ENCODE peak calls at places on chromosomes 6 and 20, in seven cellular contexts. One of them, this sample, is unnamed.

GRCh38 chr20:50724112-50724724 is 7.2 kb upstream of the PARD6B start:
- DNase-seq in GM13977: no peak
- DNase-seq in GM04504: no peak
- DNase-seq in fibroblast of pulmonary artery: no peak
- DNase-seq in activated T-helper 9 cell treated with anti-CD3 and anti-CD28 coated beads, Interleukin-2, amount 50 U/mL, for 16 hours: no peak
- DNase-seq in myocyte: no peak
- DNase-seq in heart left ventricle: no peak
- DNase-seq in this sample: no peak

GRCh38 chr6:155177369-155177961 is 86.3 kb upstream of the CLDN20 start:
- DNase-seq in GM13977: no peak
- DNase-seq in GM04504: peak
- DNase-seq in fibroblast of pulmonary artery: peak
- DNase-seq in activated T-helper 9 cell treated with anti-CD3 and anti-CD28 coated beads, Interleukin-2, amount 50 U/mL, for 16 hours: no peak
- DNase-seq in myocyte: peak
- DNase-seq in heart left ventricle: no peak
- DNase-seq in this sample: peak

GRCh38 chr20:5945963-5946362 is 4.4 kb downstream of the TRMT6 start:
- DNase-seq in GM13977: no peak
- DNase-seq in GM04504: peak
- DNase-seq in fibroblast of pulmonary artery: peak
- DNase-seq in activated T-helper 9 cell treated with anti-CD3 and anti-CD28 coated beads, Interleukin-2, amount 50 U/mL, for 16 hours: no peak
- DNase-seq in myocyte: no peak
- DNase-seq in heart left ventricle: no peak
- DNase-seq in this sample: peak

GRCh38 chr20:34768105-34768504 is 57.3 kb downstream of the NCOA6 start:
- DNase-seq in GM13977: no peak
- DNase-seq in GM04504: peak
- DNase-seq in fibroblast of pulmonary artery: peak
- DNase-seq in activated T-helper 9 cell treated with anti-CD3 and anti-CD28 coated beads, Interleukin-2, amount 50 U/mL, for 16 hours: no peak
- DNase-seq in myocyte: no peak
- DNase-seq in heart left ventricle: no peak
- DNase-seq in this sample: peak

GRCh38 chr6:2396856-2397640 is 151.6 kb upstream of the GMDS start:
- DNase-seq in GM13977: no peak
- DNase-seq in GM04504: peak
- DNase-seq in fibroblast of pulmonary artery: peak
- DNase-seq in activated T-helper 9 cell treated with anti-CD3 and anti-CD28 coated beads, Interleukin-2, amount 50 U/mL, for 16 hours: no peak
- DNase-seq in myocyte: peak
- DNase-seq in heart left ventricle: no peak
- DNase-seq in this sample: peak

GRCh38 chr6:137653698-137654059 is 159.5 kb upstream of the OLIG3 start:
- DNase-seq in GM13977: no peak
- DNase-seq in GM04504: no peak
- DNase-seq in fibroblast of pulmonary artery: no peak
- DNase-seq in activated T-helper 9 cell treated with anti-CD3 and anti-CD28 coated beads, Interleukin-2, amount 50 U/mL, for 16 hours: no peak
- DNase-seq in myocyte: no peak
- DNase-seq in heart left ventricle: no peak
- DNase-seq in this sample: no peak

GRCh38 chr6:28742668-28743270 is 181.0 kb downstream of the TRIM27 start:
- DNase-seq in GM13977: no peak
- DNase-seq in GM04504: no peak
- DNase-seq in fibroblast of pulmonary artery: peak
- DNase-seq in activated T-helper 9 cell treated with anti-CD3 and anti-CD28 coated beads, Interleukin-2, amount 50 U/mL, for 16 hours: no peak
- DNase-seq in myocyte: peak
- DNase-seq in heart left ventricle: no peak
- DNase-seq in this sample: peak

GRCh38 chr6:104527761-104528415 is 331.8 kb downstream of the HACE1 start:
- DNase-seq in GM13977: no peak
- DNase-seq in GM04504: peak
- DNase-seq in fibroblast of pulmonary artery: peak
- DNase-seq in activated T-helper 9 cell treated with anti-CD3 and anti-CD28 coated beads, Interleukin-2, amount 50 U/mL, for 16 hours: no peak
- DNase-seq in myocyte: no peak
- DNase-seq in heart left ventricle: no peak
- DNase-seq in this sample: peak

GRCh38 chr6:31049518-31049917 is 39.2 kb downstream of the MUC22 start:
- DNase-seq in GM13977: no peak
- DNase-seq in GM04504: no peak
- DNase-seq in fibroblast of pulmonary artery: no peak
- DNase-seq in activated T-helper 9 cell treated with anti-CD3 and anti-CD28 coated beads, Interleukin-2, amount 50 U/mL, for 16 hours: no peak
- DNase-seq in myocyte: no peak
- DNase-seq in heart left ventricle: no peak
- DNase-seq in this sample: peak